ENCODE peak calls at places on chromosomes 16 and 17, in six cellular contexts. One of them, this sample, is unnamed.

GRCh38 chr16:27225536-27226360 is 22.4 kb downstream of the KDM8 start:
- DNase-seq in left colon: peak
- DNase-seq in activated CD4-positive, alpha-beta T cell treated with anti-CD3 and anti-CD28 coated beads, Interleukin-2, amount 10 ng/mL, durations not matched to agents 7 days and 5 days: no peak
- DNase-seq in kidney: no peak
- DNase-seq in stimulated activated CD4-positive, alpha-beta T cell treated with anti-CD3 and anti-CD28 coated beads, Interleukin-1b, Interleukin-23, amount 100 ng/mL, for 1 hour: no peak
- DNase-seq in IMR-90: no peak
- DNase-seq in this sample: no peak

GRCh38 chr17:47694818-47695663 is 1.1 kb downstream of the TBKBP1 start:
- DNase-seq in left colon: peak
- DNase-seq in activated CD4-positive, alpha-beta T cell treated with anti-CD3 and anti-CD28 coated beads, Interleukin-2, amount 10 ng/mL, durations not matched to agents 7 days and 5 days: no peak
- DNase-seq in kidney: peak
- DNase-seq in stimulated activated CD4-positive, alpha-beta T cell treated with anti-CD3 and anti-CD28 coated beads, Interleukin-1b, Interleukin-23, amount 100 ng/mL, for 1 hour: no peak
- DNase-seq in IMR-90: peak
- DNase-seq in this sample: peak

GRCh38 chr16:81666102-81666501 is 113.0 kb upstream of the PLCG2 start:
- DNase-seq in left colon: no peak
- DNase-seq in activated CD4-positive, alpha-beta T cell treated with anti-CD3 and anti-CD28 coated beads, Interleukin-2, amount 10 ng/mL, durations not matched to agents 7 days and 5 days: no peak
- DNase-seq in kidney: no peak
- DNase-seq in stimulated activated CD4-positive, alpha-beta T cell treated with anti-CD3 and anti-CD28 coated beads, Interleukin-1b, Interleukin-23, amount 100 ng/mL, for 1 hour: no peak
- DNase-seq in IMR-90: no peak
- DNase-seq in this sample: no peak

GRCh38 chr16:4009177-4009576 is 107.1 kb downstream of the ADCY9 start:
- DNase-seq in left colon: no peak
- DNase-seq in activated CD4-positive, alpha-beta T cell treated with anti-CD3 and anti-CD28 coated beads, Interleukin-2, amount 10 ng/mL, durations not matched to agents 7 days and 5 days: no peak
- DNase-seq in kidney: peak
- DNase-seq in stimulated activated CD4-positive, alpha-beta T cell treated with anti-CD3 and anti-CD28 coated beads, Interleukin-1b, Interleukin-23, amount 100 ng/mL, for 1 hour: no peak
- DNase-seq in IMR-90: no peak
- DNase-seq in this sample: no peak

GRCh38 chr16:969508-970378 is 1.0 kb downstream of the LMF1 start:
- DNase-seq in left colon: peak
- DNase-seq in activated CD4-positive, alpha-beta T cell treated with anti-CD3 and anti-CD28 coated beads, Interleukin-2, amount 10 ng/mL, durations not matched to agents 7 days and 5 days: no peak
- DNase-seq in kidney: peak
- DNase-seq in stimulated activated CD4-positive, alpha-beta T cell treated with anti-CD3 and anti-CD28 coated beads, Interleukin-1b, Interleukin-23, amount 100 ng/mL, for 1 hour: no peak
- DNase-seq in IMR-90: peak
- DNase-seq in this sample: no peak

GRCh38 chr16:86019446-86020047 is 120.6 kb downstream of the IRF8 start:
- DNase-seq in left colon: no peak
- DNase-seq in activated CD4-positive, alpha-beta T cell treated with anti-CD3 and anti-CD28 coated beads, Interleukin-2, amount 10 ng/mL, durations not matched to agents 7 days and 5 days: no peak
- DNase-seq in kidney: peak
- DNase-seq in stimulated activated CD4-positive, alpha-beta T cell treated with anti-CD3 and anti-CD28 coated beads, Interleukin-1b, Interleukin-23, amount 100 ng/mL, for 1 hour: no peak
- DNase-seq in IMR-90: no peak
- DNase-seq in this sample: no peak

GRCh38 chr16:17377360-17378324 is 93.1 kb downstream of the XYLT1 start:
- DNase-seq in left colon: no peak
- DNase-seq in activated CD4-positive, alpha-beta T cell treated with anti-CD3 and anti-CD28 coated beads, Interleukin-2, amount 10 ng/mL, durations not matched to agents 7 days and 5 days: no peak
- DNase-seq in kidney: no peak
- DNase-seq in stimulated activated CD4-positive, alpha-beta T cell treated with anti-CD3 and anti-CD28 coated beads, Interleukin-1b, Interleukin-23, amount 100 ng/mL, for 1 hour: no peak
- DNase-seq in IMR-90: no peak
- DNase-seq in this sample: no peak

GRCh38 chr17:259341-259976 is 78.0 kb upstream of the DOC2B start:
- DNase-seq in left colon: no peak
- DNase-seq in activated CD4-positive, alpha-beta T cell treated with anti-CD3 and anti-CD28 coated beads, Interleukin-2, amount 10 ng/mL, durations not matched to agents 7 days and 5 days: peak
- DNase-seq in kidney: peak
- DNase-seq in stimulated activated CD4-positive, alpha-beta T cell treated with anti-CD3 and anti-CD28 coated beads, Interleukin-1b, Interleukin-23, amount 100 ng/mL, for 1 hour: no peak
- DNase-seq in IMR-90: no peak
- DNase-seq in this sample: peak

GRCh38 chr16:5738586-5738985 is 641.0 kb upstream of the EEF2KMT start:
- DNase-seq in left colon: no peak
- DNase-seq in activated CD4-positive, alpha-beta T cell treated with anti-CD3 and anti-CD28 coated beads, Interleukin-2, amount 10 ng/mL, durations not matched to agents 7 days and 5 days: no peak
- DNase-seq in kidney: no peak
- DNase-seq in stimulated activated CD4-positive, alpha-beta T cell treated with anti-CD3 and anti-CD28 coated beads, Interleukin-1b, Interleukin-23, amount 100 ng/mL, for 1 hour: no peak
- DNase-seq in IMR-90: no peak
- DNase-seq in this sample: no peak